ENCODE peak calls at places on chromosomes 6 and 20, in seven cellular contexts. O is dorsolateral prefrontal cortex; C is CD4-positive, CD25-positive, alpha-beta regulatory T cell; Z is fibroblast of the aortic adventitia; D is epithelial cell of proximal tubule; L is small intestine; I is tibial artery. M is an unnamed sample.

GRCh38 chr6:6969761-6970223 is 138.0 kb upstream of the RREB1 start:
- DNase-seq in L (peak), C (no peak), O (no peak), Z (no peak), I (no peak), D (peak), M (no peak)

GRCh38 chr6:70008189-70008588 is 141.8 kb downstream of the COL19A1 start:
- DNase-seq in C (no peak), D (no peak), I (no peak), Z (no peak), L (no peak), O (no peak), M (no peak)

GRCh38 chr6:118905084-118905483 is 11.1 kb downstream of the ASF1A start:
- DNase-seq in I (no peak), D (no peak), Z (no peak), L (no peak), C (no peak), O (no peak), M (no peak)

GRCh38 chr6:15522427-15522826 is 140.4 kb downstream of the DTNBP1 start:
- DNase-seq in I (no peak), L (no peak), O (no peak), D (no peak), C (no peak), Z (no peak), M (no peak)

GRCh38 chr6:147201885-147202515 is 2.2 kb upstream of the STXBP5 start:
- DNase-seq in Z (peak), O (peak), L (no peak), D (no peak), C (peak), I (no peak), M (no peak)

GRCh38 chr6:6397842-6398241 is 77.4 kb upstream of the F13A1 start:
- DNase-seq in Z (no peak), D (no peak), C (no peak), L (no peak), O (no peak), I (no peak), M (no peak)

GRCh38 chr6:163585932-163586437 is 171.5 kb downstream of the QKI start:
- DNase-seq in Z (peak), D (peak), O (no peak), C (no peak), L (no peak), I (peak), M (no peak)

GRCh38 chr6:163530406-163530805 is 115.9 kb downstream of the QKI start:
- DNase-seq in L (no peak), C (no peak), Z (no peak), D (no peak), I (no peak), O (no peak), M (no peak)

GRCh38 chr6:291148-291696 is 1.1 kb upstream of the DUSP22 start:
- DNase-seq in C (no peak), I (no peak), D (no peak), L (peak), O (no peak), Z (peak), M (no peak)

GRCh38 chr20:51309128-51309527 is 233.4 kb downstream of the NFATC2 start:
- DNase-seq in C (no peak), O (no peak), Z (no peak), I (no peak), D (no peak), L (no peak), M (no peak)

GRCh38 chr6:20092071-20092566 is 120.2 kb downstream of the MBOAT1 start:
- DNase-seq in D (peak), Z (peak), C (no peak), L (peak), I (no peak), O (no peak), M (no peak)

GRCh38 chr6:44739163-44739562 is 351.7 kb downstream of the CDC5L start:
- DNase-seq in L (no peak), O (no peak), C (no peak), D (no peak), I (no peak), Z (no peak), M (no peak)

GRCh38 chr6:15090145-15090579 is 155.7 kb upstream of the JARID2 start:
- DNase-seq in O (no peak), L (no peak), I (no peak), D (no peak), C (no peak), Z (peak), M (no peak)

GRCh38 chr6:45741437-45742166 is 274.1 kb downstream of the CLIC5 start:
- DNase-seq in I (no peak), D (no peak), Z (peak), O (peak), C (no peak), L (no peak), M (no peak)

GRCh38 chr6:77456531-77457248 is 6.6 kb downstream of the HTR1B start:
- DNase-seq in O (peak), Z (peak), I (peak), L (no peak), C (no peak), D (peak), M (peak)

GRCh38 chr6:137975058-137975940 is 108.2 kb downstream of the TNFAIP3 start:
- DNase-seq in L (peak), Z (peak), D (no peak), C (no peak), O (no peak), I (no peak), M (no peak)

GRCh38 chr20:34995696-34996095 is 40.0 kb downstream of the MYH7B start:
- DNase-seq in L (no peak), O (no peak), C (no peak), Z (no peak), D (no peak), I (no peak), M (no peak)

GRCh38 chr6:40678941-40679340 is 91.8 kb upstream of the LRFN2 start:
- DNase-seq in D (no peak), L (no peak), I (no peak), O (no peak), C (no peak), Z (no peak), M (no peak)

DNA sequence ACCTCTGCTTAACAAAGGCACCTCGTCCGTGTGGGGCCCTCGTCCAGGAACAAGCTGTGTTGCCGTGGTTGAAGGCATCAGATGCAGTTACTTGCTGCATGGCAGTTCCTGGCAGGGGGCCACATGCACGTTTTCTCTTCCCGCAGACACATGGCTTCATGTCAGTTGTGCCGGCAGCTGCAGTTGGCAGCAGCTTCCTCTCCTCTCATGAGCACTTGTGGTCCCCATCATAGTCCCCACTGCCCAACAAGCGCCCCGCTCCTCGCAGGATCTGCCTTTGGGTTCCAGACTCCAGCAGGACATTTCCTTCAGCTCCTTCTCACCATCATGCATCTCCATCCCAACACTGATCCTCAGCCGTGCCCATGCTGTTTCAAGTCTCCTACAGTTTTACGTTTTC is 7.1 kb upstream of the AFDN start:
- DNase-seq in O (no peak), D (no peak), C (no peak), Z (no peak), I (no peak), L (no peak), M (no peak)
- H3K4me3 ChIP-seq in O (no peak), D (no peak), C (no peak), Z (no peak), I (no peak), L (no peak), M (no peak)

DNA sequence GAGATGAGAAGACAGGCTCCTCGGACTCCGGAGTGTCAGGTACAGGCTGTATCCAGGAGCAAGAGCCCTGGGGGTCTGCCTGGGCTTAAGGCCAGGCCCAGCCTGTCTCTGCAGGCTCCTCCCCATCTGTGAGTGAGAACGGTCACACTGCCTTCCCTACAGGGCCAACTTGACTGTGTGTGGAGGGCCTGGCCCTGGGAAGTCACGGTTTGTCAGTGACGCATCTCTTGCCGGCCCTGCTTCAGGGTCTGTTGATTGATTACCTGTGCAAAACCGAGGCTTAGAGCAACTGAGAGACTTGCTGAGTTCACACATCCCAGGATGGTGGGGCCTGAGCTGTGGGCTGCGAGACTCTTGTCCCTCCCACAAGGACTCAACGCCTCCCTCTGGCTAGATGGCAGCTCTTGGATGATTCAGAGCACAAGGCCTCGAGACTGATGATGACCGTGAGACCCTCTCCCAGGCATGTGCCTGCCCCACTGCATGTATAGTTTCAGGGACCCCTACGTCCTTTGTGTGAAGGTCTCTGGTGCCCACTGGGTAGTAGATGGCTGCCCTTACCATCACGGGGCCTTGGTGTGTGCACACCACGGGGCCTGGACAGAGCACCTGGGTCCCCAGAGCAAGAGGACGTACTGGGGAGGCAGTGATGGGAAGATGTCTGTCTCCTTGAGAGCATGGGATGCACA is 6.0 kb downstream of the RBM38 start:
- DNase-seq in Z (no peak), D (no peak), O (no peak), C (no peak), L (no peak), I (no peak), M (peak)
- H3K4me3 ChIP-seq in Z (no peak), D (no peak), O (no peak), C (peak), L (no peak), I (no peak), M (no peak)

DNA sequence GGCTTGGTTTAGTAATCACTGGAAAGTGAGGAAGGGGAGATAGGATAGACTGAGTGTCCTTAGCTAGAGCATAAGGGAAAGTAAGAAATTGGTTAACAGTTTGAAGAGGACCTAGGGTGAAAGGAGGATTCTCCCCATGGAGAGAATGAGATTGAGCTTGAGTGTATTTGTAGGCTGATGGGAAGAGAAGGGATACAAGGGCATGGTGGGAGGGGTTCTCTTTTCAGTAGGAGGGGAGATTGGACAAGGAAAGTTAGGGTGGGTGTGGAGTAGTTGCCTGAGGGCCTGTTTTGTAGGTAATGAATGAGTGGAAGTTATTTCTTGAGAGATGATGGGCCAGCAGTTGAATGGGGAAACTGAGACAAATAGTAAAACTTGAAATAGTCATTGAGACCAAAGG is 1.9 kb downstream of the TRMT11 start:
- DNase-seq in Z (no peak), O (no peak), I (no peak), D (no peak), C (no peak), L (no peak), M (no peak)
- H3K4me3 ChIP-seq in Z (no peak), O (no peak), I (no peak), D (no peak), C (peak), L (no peak), M (no peak)

GRCh38 chr6:13384966-13385365 is 56.6 kb upstream of the TBC1D7 start:
- DNase-seq in L (peak), I (no peak), C (no peak), O (no peak), Z (no peak), D (no peak), M (no peak)
- H3K4me3 ChIP-seq in L (no peak), I (no peak), C (no peak), O (no peak), Z (no peak), D (no peak), M (no peak)

DNA sequence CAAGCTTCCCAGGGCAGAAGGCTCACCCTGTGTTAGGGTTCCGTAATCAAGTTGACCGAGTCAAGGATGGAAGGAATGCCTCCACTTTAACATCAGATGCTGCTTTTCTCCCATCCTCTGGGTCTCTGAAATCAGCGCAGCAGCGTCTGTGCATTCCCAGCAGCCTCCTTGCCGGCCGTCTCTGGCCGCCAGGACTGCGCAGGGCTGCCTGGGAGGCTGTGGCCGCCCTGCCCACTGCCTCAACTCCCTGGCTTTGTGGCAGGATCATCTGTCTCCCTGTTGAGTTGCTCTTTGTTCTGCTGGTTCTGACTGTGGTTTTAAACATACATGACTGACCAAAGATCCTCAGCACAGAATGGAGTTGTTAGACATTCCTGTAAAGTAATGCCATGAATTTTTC is 56.5 kb downstream of the DLL1 start:
- DNase-seq in O (no peak), I (no peak), L (no peak), C (no peak), D (no peak), Z (no peak), M (peak)
- H3K4me3 ChIP-seq in O (no peak), I (no peak), L (no peak), C (no peak), D (no peak), Z (no peak), M (no peak)

M was measured in aorta.